ENCODE peak calls at places on chromosomes 1 and 21, in four cellular contexts. A is MM.1S, L is body of pancreas, G is neural progenitor cell. J is an unnamed sample.
A peak's percentile ranks its signal among the peaks of the same experiment; 100 is the strongest.

GRCh38 chr1:8120693-8121260 is 94.7 kb upstream of the ERRFI1 start:
- DNase-seq in L (peak; percentile 57), A (no peak), G (no peak), J (peak; percentile 33)

GRCh38 chr1:25702101-25702775 is 85.6 kb downstream of the MAN1C1 start:
- DNase-seq in A (no peak), G (peak; percentile 48), L (no peak), J (no peak)

GRCh38 chr1:18396247-18396646 is 84.5 kb upstream of the KLHDC7A start:
- DNase-seq in G (no peak), A (no peak), L (no peak), J (no peak)

GRCh38 chr1:25468037-25468436 is 37.3 kb downstream of the MACO1 start:
- DNase-seq in L (peak; percentile 42), G (no peak), A (no peak), J (no peak)

GRCh38 chr1:74673351-74674111 is at the start of gene ERICH3:
- DNase-seq in G (peak; percentile 27), A (no peak), L (no peak), J (peak; percentile 3)

GRCh38 chr1:5857508-5858090 is 134.6 kb downstream of the NPHP4 start:
- DNase-seq in L (no peak), A (no peak), G (no peak), J (no peak)

GRCh38 chr1:175338447-175339135 is 146.0 kb upstream of the KIAA0040 start:
- DNase-seq in A (peak; percentile 40), G (peak; percentile 73), L (peak; percentile 25), J (peak; percentile 71)

GRCh38 chr1:12398479-12398878 is 168.6 kb downstream of the VPS13D start:
- DNase-seq in A (no peak), L (no peak), G (no peak), J (no peak)

GRCh38 chr1:88985033-88985432 is 7.4 kb downstream of the KYAT3 start:
- DNase-seq in G (no peak), A (no peak), L (peak; percentile 68), J (no peak)

GRCh38 chr1:30974536-30974935 is 66.0 kb upstream of the SDC3 start:
- DNase-seq in A (no peak), G (peak; percentile 29), L (no peak), J (no peak)

GRCh38 chr1:35876988-35877387 is 6.0 kb upstream of the AGO1 start:
- DNase-seq in G (peak; percentile 63), L (no peak), A (no peak), J (peak; percentile 10)

GRCh38 chr1:171781167-171781875 is at the start of gene METTL13:
- DNase-seq in A (peak; percentile 100), L (peak; percentile 97), G (peak; percentile 99), J (peak; percentile 99)

GRCh38 chr1:155070721-155071556 is 7.4 kb downstream of the EFNA4 start:
- DNase-seq in G (peak; percentile 95), A (peak; percentile 80), L (peak; percentile 79), J (peak; percentile 76)

GRCh38 chr1:101174722-101175121 is 62.1 kb upstream of the S1PR1 start:
- DNase-seq in L (no peak), G (no peak), A (no peak), J (no peak)

GRCh38 chr1:231584117-231584516 is 42.5 kb upstream of the DISC1 start:
- DNase-seq in A (peak; percentile 30), L (no peak), G (no peak), J (peak; percentile 29)

GRCh38 chr1:109521465-109521951 is 12.0 kb upstream of the AMIGO1 start:
- DNase-seq in G (no peak), L (no peak), A (no peak), J (no peak)

GRCh38 chr1:192709544-192709943 is 73.6 kb downstream of the RGS13 start:
- DNase-seq in G (peak; percentile 75), A (no peak), L (no peak), J (no peak)

GRCh38 chr1:168991667-168992475 is 114.6 kb upstream of the ATP1B1 start:
- DNase-seq in L (no peak), A (no peak), G (no peak), J (peak; percentile 40)

GRCh38 chr1:43834280-43835140 is 99.1 kb upstream of the ARTN start:
- DNase-seq in L (no peak), G (peak; percentile 21), A (no peak), J (no peak)

GRCh38 chr1:200107004-200107470 is 79.5 kb downstream of the NR5A2 start:
- DNase-seq in L (no peak), G (no peak), A (no peak), J (no peak)

GRCh38 chr21:36245115-36245514 is 74.9 kb upstream of the MORC3 start:
- DNase-seq in A (no peak), G (no peak), L (no peak), J (no peak)

GRCh38 chr1:55156608-55157007 is 58.6 kb downstream of the USP24 start:
- DNase-seq in L (no peak), G (no peak), A (peak; percentile 60), J (no peak)

GRCh38 chr1:201228011-201228983 is 37.7 kb downstream of the IGFN1 start:
- DNase-seq in G (no peak), L (no peak), A (no peak), J (no peak)

GRCh38 chr21:33543505-33544129 is 779 bp downstream of the SON start:
- DNase-seq in L (peak; percentile 60), G (peak; percentile 87), A (no peak), J (peak; percentile 79)

GRCh38 chr1:233655433-233655844 is 41.5 kb downstream of the KCNK1 start:
- DNase-seq in A (no peak), L (no peak), G (no peak), J (no peak)

GRCh38 chr1:246528933-246529731 is 22.1 kb upstream of the SMYD3 start:
- DNase-seq in L (no peak), A (no peak), G (no peak), J (no peak)

GRCh38 chr1:35717911-35718476 is 690 bp downstream of the C1orf216 start:
- DNase-seq in G (peak; percentile 41), L (peak; percentile 31), A (no peak), J (no peak)

GRCh38 chr21:37687001-37687400 is 229.3 kb downstream of the KCNJ6 start:
- DNase-seq in L (no peak), G (no peak), A (no peak), J (no peak)

GRCh38 chr1:201385299-201385891 is 7.9 kb upstream of the TNNT2 start:
- DNase-seq in A (peak; percentile 58), L (peak; percentile 82), G (peak; percentile 74), J (peak; percentile 69)

GRCh38 chr1:98793136-98793535 is 131.6 kb downstream of the SNX7 start:
- DNase-seq in L (no peak), A (no peak), G (no peak), J (no peak)

GRCh38 chr1:98791498-98791897 is 130.0 kb downstream of the SNX7 start:
- DNase-seq in A (no peak), G (no peak), L (no peak), J (no peak)

GRCh38 chr1:98796049-98796448 is 134.5 kb downstream of the SNX7 start:
- DNase-seq in G (no peak), L (no peak), A (no peak), J (no peak)

GRCh38 chr1:98794196-98794886 is 132.8 kb downstream of the SNX7 start:
- DNase-seq in A (peak; percentile 52), L (peak; percentile 40), G (peak; percentile 72), J (peak; percentile 64)

GRCh38 chr1:98792123-98792522 is 130.6 kb downstream of the SNX7 start:
- DNase-seq in L (no peak), A (no peak), G (no peak), J (no peak)
- TF ChIP-seq CTCF in L (no peak), A (no peak), G (peak; percentile 14), J (no peak)

GRCh38 chr1:15678578-15678977 is 5.5 kb upstream of the PLEKHM2 start:
- DNase-seq in L (no peak), G (no peak), A (peak; percentile 40), J (peak; percentile 75)

GRCh38 chr1:15680614-15681345 is 3.3 kb upstream of the PLEKHM2 start:
- DNase-seq in A (no peak), L (no peak), G (no peak), J (peak; percentile 48)

GRCh38 chr1:15681346-15682290 is 2.5 kb upstream of the PLEKHM2 start:
- DNase-seq in L (no peak), A (no peak), G (no peak), J (peak; percentile 47)

GRCh38 chr1:15682886-15683410 is 1.2 kb upstream of the PLEKHM2 start:
- DNase-seq in A (no peak), G (no peak), L (no peak), J (no peak)

DNA sequence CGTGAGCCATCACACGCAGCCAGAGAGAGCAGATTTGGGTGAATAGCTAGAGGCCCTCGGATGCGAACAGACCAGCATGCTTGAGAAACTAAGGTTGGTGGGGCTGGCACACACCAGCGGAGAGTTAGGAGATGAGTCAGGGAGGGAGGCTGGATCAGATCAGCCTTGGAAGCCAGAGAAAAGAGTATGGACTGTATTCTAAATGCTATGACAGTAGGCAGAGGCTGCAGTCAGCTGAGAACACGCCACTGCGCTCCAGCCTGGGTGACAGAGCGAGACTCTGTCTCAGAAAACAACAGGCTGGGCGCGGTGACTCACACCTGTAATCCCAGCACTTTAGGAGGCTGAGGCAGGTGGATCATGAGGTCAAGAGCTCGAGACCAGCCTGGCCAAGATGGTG is 4.0 kb upstream of the PLEKHM2 start:
- DNase-seq in L (no peak), G (no peak), A (no peak), J (no peak)
- H3K4me3 ChIP-seq in L (no peak overlapping the region), G (no peak overlapping the region), A (no peak overlapping the region), J (no peak overlapping the region)

DNA sequence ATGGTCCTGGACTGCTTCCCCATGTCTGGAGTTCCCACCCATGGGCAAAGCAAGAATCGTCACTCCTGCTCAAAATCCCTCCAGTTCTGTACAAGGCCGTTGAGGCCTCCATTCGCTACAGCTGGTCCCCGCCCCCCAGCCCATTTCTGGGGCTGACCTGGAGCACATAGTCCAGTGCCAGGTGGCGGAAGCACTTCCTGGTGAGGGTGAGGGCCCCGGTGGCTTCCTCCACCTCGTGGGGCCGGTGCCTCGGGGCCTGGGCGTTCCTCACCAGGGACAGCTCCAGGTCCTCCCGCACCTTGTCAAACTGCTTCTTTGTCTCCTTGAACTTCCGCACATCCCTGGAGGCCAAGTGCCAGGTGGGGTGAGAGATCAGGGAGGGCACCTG is 7.4 kb downstream of the ACAP3 start:
- DNase-seq in G (no peak), A (no peak), L (no peak), J (no peak)
- TF ChIP-seq CTCF in G (no peak), A (no peak), L (no peak), J (no peak)

GRCh38 chr1:65525297-65526048 is 105.0 kb downstream of the LEPR start:
- DNase-seq in L (peak; percentile 13), A (no peak), G (peak; percentile 61), J (no peak)
- H3K4me3 ChIP-seq in L (no peak overlapping the region), A (no peak overlapping the region), G (peak overlapping the region; percentile 85), J (no peak overlapping the region)

GRCh38 chr1:3408751-3409266 is 45.7 kb upstream of the ARHGEF16 start:
- DNase-seq in L (no peak), G (no peak), A (no peak), J (no peak)

GRCh38 chr1:3409737-3410434 is 44.6 kb upstream of the ARHGEF16 start:
- DNase-seq in G (peak; percentile 85), A (no peak), L (peak; percentile 66), J (no peak)

GRCh38 chr1:3412376-3412775 is 42.1 kb upstream of the ARHGEF16 start:
- DNase-seq in L (no peak), A (no peak), G (no peak), J (no peak)

GRCh38 chr1:3411806-3412205 is 42.7 kb upstream of the ARHGEF16 start:
- DNase-seq in A (no peak), L (no peak), G (no peak), J (no peak)

GRCh38 chr1:3410435-3410915 is 44.0 kb upstream of the ARHGEF16 start:
- DNase-seq in G (no peak), A (no peak), L (no peak), J (no peak)
- TF ChIP-seq CTCF in G (no peak), A (no peak), L (no peak), J (no peak)